ENCODE peak calls at places on chromosomes 4 and X, in eight cellular contexts. W is A673, I is psoas muscle, Z is cardiac fibroblast, E is tibial nerve, F is NB4, G is lower leg skin, O is tibial artery. M is an unnamed sample.

GRCh38 chrX:76076124-76076523 is 96.7 kb upstream of the PBDC1 start:
- DNase-seq in W (no peak), I (no peak), Z (no peak), E (no peak), F (no peak), G (no peak), O (no peak), M (no peak)

GRCh38 chrX:131595120-131595519 is 51.2 kb downstream of the OR13H1 start:
- DNase-seq in W (peak), I (no peak), Z (peak), E (no peak), F (no peak), G (no peak), O (no peak), M (no peak)

GRCh38 chr4:108272046-108272445 is 103.3 kb upstream of the LEF1 start:
- DNase-seq in W (no peak), I (no peak), Z (no peak), E (no peak), F (no peak), G (no peak), O (no peak), M (no peak)

GRCh38 chr4:119946359-119946758 is 120.3 kb downstream of the MAD2L1 start:
- DNase-seq in W (no peak), I (no peak), Z (no peak), E (no peak), F (peak), G (no peak), O (no peak), M (no peak)

GRCh38 chr4:119525771-119526712 is 102.6 kb downstream of the PDE5A start:
- DNase-seq in W (no peak), I (no peak), Z (peak), E (no peak), F (no peak), G (no peak), O (no peak), M (no peak)

GRCh38 chr4:138727704-138728103 is 287.9 kb upstream of the NOCT start:
- DNase-seq in W (no peak), I (no peak), Z (no peak), E (no peak), F (no peak), G (no peak), O (no peak), M (no peak)

GRCh38 chrX:10615931-10616780 is 4.2 kb downstream of the MID1 start:
- DNase-seq in W (peak), I (no peak), Z (peak), E (peak), F (peak), G (peak), O (peak), M (no peak)

GRCh38 chrX:15882704-15883539 is 28.3 kb upstream of the AP1S2 start:
- DNase-seq in W (no peak), I (no peak), Z (peak), E (no peak), F (peak), G (no peak), O (no peak), M (no peak)

GRCh38 chr4:153474251-153474650 is 8.1 kb downstream of the TMEM131L start:
- DNase-seq in W (no peak), I (no peak), Z (no peak), E (no peak), F (no peak), G (no peak), O (no peak), M (no peak)

GRCh38 chr4:3255611-3256186 is 6.7 kb downstream of the MSANTD1 start:
- DNase-seq in W (no peak), I (peak), Z (no peak), E (no peak), F (no peak), G (no peak), O (peak), M (peak)

GRCh38 chr4:8599657-8600056 is 7.1 kb downstream of the CPZ start:
- DNase-seq in W (peak), I (no peak), Z (peak), E (no peak), F (peak), G (no peak), O (no peak), M (no peak)

GRCh38 chr4:85431156-85431555 is 43.8 kb upstream of the ARHGAP24 start:
- DNase-seq in W (no peak), I (no peak), Z (no peak), E (no peak), F (no peak), G (no peak), O (no peak), M (no peak)

DNA sequence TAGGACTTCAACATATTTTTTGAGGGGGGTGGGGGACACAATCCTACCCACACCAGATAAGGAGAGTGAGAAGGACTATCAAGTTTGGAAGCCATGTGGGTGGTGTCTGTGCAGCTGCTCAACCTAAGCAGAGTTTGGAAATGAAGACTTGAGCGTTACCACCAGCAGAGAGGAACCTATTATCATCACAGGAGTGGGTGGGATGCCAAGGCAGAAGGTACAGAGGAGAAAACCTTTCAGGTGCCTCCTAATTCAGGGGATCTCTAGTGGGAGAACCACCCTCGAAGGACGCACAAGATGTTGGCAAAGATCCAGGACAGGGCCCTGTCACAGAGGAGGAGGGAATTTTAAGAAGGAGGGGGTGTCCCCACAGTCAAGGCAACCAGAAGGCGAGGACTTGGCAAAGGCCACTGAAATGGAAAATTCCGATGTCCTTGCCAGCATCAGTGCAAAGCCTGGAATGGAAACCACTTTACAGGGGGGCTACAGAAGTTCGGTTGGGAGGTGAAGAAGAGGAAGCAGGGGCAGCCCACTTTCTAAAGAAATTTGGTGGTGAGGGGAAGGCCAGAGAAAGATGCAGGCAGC is 8.4 kb upstream of the GPM6B start:
- DNase-seq in W (no peak), I (no peak), Z (no peak), E (no peak), F (no peak), G (no peak), O (no peak), M (no peak)
- TF ChIP-seq CTCF in W (no peak), I (no peak), Z (no peak), E (no peak), F (no peak), G (no peak), O (no peak), M (no peak)

GRCh38 chr4:184722798-184723197 is 11.1 kb downstream of the CENPU start:
- DNase-seq in W (peak), I (no peak), Z (no peak), E (no peak), F (no peak), G (no peak), O (no peak), M (no peak)
- TF ChIP-seq CTCF in W (peak), I (no peak), Z (no peak), E (no peak), F (no peak), G (no peak), O (no peak), M (no peak)

GRCh38 chrX:79530310-79531108 is 163.4 kb upstream of the ITM2A start:
- DNase-seq in W (no peak), I (no peak), Z (no peak), E (no peak), F (no peak), G (no peak), O (no peak), M (no peak)

DNA sequence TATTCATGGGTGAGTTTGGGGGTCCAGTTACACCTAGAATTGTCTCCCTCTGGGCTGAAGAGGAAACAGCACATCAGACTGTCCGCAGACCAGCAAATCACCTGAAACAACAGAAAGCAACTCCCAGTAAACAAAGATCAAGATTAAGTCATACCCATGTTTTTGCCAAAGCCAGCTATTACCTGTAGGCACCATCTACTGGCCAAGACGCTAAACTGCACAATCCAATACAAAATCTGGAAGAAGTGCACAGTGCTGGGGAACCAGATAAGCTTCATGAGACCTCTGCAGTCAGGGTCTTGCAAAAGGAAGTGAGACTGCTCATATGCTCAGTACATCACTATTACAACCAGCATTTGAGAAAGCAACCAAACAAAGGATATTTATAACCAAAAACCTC is 157.5 kb upstream of the ITM2A start:
- DNase-seq in W (peak), I (no peak), Z (peak), E (no peak), F (peak), G (no peak), O (no peak), M (no peak)
- TF ChIP-seq CTCF in W (peak), I (no peak), Z (peak), E (no peak), F (peak), G (no peak), O (no peak), M (no peak)

DNA sequence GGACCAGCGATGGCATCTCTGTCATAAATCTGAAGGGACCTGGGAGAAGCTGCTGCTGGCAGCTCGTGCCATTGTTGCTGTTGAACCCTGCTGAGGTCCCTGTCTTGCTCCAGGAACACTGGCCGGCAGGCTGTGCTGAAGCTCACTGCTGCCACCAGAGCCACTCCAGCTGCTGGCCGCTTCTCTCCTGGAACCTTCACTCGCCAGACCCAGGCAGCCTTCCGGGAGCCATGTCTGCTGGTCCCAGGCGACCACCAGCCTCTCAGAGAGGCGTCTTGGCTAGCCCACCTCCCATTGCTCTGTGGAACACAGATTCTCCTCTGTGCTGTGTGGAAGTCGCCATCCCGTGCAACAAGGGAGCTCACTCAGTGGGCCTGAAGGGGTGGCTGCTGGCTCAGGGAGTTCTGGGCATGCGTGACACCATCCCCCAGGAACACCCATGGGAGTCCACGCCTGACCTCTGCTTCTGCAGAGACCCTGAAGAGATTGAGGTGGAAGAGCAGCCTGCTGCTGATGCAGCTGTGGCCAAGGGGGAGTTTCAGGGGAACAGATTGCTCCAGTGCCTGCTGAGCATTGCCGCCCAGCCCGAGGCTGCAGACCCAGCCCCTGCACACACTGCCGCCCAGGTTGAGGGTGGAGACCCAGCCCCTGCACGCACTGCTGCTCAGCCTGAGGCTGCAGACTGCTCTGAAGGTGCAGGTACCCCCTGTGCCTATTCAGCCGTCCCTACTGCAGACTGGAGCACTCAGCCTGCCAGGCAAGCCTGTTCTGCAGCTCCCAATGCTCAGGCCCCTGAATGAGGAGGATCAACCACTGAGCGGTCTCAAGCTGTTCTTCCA is 33.1 kb upstream of the CYP4V2 start:
- DNase-seq in W (no peak), I (no peak), Z (no peak), E (no peak), F (no peak), G (no peak), O (no peak), M (no peak)
- TF ChIP-seq CTCF in W (no peak), I (no peak), Z (no peak), E (no peak), F (no peak), G (no peak), O (no peak), M (no peak)

GRCh38 chr4:40843696-40844095 is 93.9 kb downstream of the NSUN7 start:
- DNase-seq in W (peak), I (no peak), Z (no peak), E (no peak), F (peak), G (no peak), O (no peak), M (no peak)
- TF ChIP-seq CTCF in W (peak), I (peak), Z (no peak), E (no peak), F (peak), G (no peak), O (no peak), M (no peak)

DNA sequence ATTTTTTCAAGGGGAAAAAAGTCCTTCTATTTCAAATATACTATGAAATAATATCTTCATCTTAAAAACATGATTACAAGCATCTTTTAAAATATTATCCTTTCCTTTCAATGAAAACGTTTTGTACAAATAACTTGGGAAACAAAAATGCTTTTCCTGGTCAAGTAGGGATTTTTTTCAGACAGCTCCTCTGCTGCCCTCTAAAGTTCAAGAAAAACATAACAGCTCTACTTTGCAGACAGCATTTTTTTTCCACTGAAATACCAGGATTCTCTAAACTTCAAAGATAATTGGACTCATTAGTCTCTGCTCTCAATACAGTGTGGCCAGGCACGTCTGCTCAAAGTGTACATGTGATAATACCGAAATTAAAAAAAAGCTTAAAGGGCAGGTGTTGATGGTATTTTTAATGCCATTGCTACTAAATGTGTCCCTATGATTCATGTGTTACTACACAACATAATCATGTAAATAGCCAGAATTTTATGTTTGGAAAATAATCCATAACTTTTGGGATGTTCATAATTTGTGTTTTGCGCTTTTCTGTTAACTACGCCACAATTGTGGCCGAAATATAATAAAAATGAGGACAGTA is 479.0 kb downstream of the KCNIP4 start:
- DNase-seq in W (peak), I (no peak), Z (peak), E (no peak), F (peak), G (no peak), O (no peak), M (no peak)
- TF ChIP-seq CTCF in W (peak), I (no peak), Z (peak), E (no peak), F (peak), G (no peak), O (peak), M (peak)

DNA sequence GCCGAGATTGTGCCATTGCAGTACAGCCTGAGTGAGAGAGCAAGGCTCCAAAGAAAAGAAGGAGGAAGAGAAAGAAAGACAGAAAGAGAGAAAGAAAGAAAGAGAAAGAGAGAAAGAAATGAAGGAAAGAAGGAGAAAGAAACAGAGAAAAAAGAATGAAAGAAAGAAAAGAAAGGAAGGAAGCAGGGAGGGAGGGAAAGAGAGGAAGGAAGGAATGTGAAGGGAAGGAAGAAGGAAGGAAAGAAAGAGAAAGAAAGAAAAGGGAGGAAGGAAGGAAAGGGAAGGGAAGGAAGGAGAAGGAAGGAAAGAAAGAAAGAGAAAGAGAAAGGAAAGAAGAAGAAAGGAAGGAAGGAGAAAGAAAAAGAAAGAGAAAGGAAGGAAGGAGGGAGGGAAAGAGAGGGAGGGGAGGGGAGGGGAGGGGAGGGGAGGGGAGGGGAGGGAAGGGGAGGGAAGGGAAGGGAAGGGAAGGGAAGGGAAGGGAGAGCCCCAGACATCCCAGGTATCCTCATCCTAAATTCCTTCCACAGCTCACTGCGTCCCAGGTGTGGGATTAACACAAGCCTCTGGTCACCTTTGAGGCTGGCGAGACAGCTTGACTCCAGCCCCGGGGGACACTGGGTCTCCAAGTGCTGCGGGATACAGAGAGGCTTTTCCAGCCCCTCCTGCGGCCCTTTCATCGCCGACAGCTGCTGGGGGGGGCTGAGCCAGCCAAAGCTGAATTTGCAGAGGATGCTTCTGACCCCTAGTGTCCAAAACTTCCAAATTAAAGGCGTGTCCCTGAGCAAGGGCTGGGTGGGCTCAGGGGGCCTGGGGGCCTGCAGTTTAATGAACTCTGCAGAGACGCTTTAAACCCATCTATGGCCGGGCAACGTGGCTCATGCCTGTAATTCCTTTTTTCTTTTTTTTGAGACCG is 24.2 kb upstream of the CSF2RA start:
- DNase-seq in W (peak), I (no peak), Z (no peak), E (no peak), F (peak), G (no peak), O (no peak), M (no peak)
- TF ChIP-seq CTCF in W (peak), I (no peak), Z (no peak), E (no peak), F (peak), G (no peak), O (no peak), M (no peak)